ENCODE peak calls at places on chromosomes 2 and 18, in nine cellular contexts. One of them, this sample, is unnamed.

GRCh38 chr2:168336786-168337388 is 89.5 kb upstream of the STK39 start:
- DNase-seq in mesothelial cell of epicardium: no peak
- DNase-seq in NCI-H2081: peak
- DNase-seq in kidney epithelial cell: no peak
- DNase-seq in astrocyte of the hippocampus: peak
- DNase-seq in GM18507: no peak
- DNase-seq in effector CD4-positive, alpha-beta T cell: peak
- DNase-seq in MM.1S: peak
- DNase-seq in kidney tubule cell: peak
- DNase-seq in this sample: peak

GRCh38 chr2:189505412-189505953 is 64.2 kb downstream of the WDR75 start:
- DNase-seq in mesothelial cell of epicardium: no peak
- DNase-seq in NCI-H2081: no peak
- DNase-seq in kidney epithelial cell: no peak
- DNase-seq in astrocyte of the hippocampus: no peak
- DNase-seq in GM18507: no peak
- DNase-seq in effector CD4-positive, alpha-beta T cell: no peak
- DNase-seq in MM.1S: no peak
- DNase-seq in kidney tubule cell: no peak
- DNase-seq in this sample: no peak

GRCh38 chr2:218043701-218044109 is 25.3 kb upstream of the RUFY4 start:
- DNase-seq in mesothelial cell of epicardium: no peak
- DNase-seq in NCI-H2081: no peak
- DNase-seq in kidney epithelial cell: no peak
- DNase-seq in astrocyte of the hippocampus: no peak
- DNase-seq in GM18507: no peak
- DNase-seq in effector CD4-positive, alpha-beta T cell: no peak
- DNase-seq in MM.1S: no peak
- DNase-seq in kidney tubule cell: no peak
- DNase-seq in this sample: no peak

GRCh38 chr2:128370468-128371247 is 52.0 kb upstream of the HS6ST1 start:
- DNase-seq in mesothelial cell of epicardium: no peak
- DNase-seq in NCI-H2081: no peak
- DNase-seq in kidney epithelial cell: no peak
- DNase-seq in astrocyte of the hippocampus: no peak
- DNase-seq in GM18507: no peak
- DNase-seq in effector CD4-positive, alpha-beta T cell: no peak
- DNase-seq in MM.1S: no peak
- DNase-seq in kidney tubule cell: peak
- DNase-seq in this sample: no peak

GRCh38 chr2:9085353-9085752 is 81.9 kb upstream of the MBOAT2 start:
- DNase-seq in mesothelial cell of epicardium: no peak
- DNase-seq in NCI-H2081: no peak
- DNase-seq in kidney epithelial cell: no peak
- DNase-seq in astrocyte of the hippocampus: no peak
- DNase-seq in GM18507: no peak
- DNase-seq in effector CD4-positive, alpha-beta T cell: no peak
- DNase-seq in MM.1S: no peak
- DNase-seq in kidney tubule cell: no peak
- DNase-seq in this sample: no peak

GRCh38 chr2:89849731-89850130 is 1158.3 kb downstream of the RPIA start:
- DNase-seq in mesothelial cell of epicardium: no peak
- DNase-seq in NCI-H2081: no peak
- DNase-seq in kidney epithelial cell: no peak
- DNase-seq in astrocyte of the hippocampus: no peak
- DNase-seq in GM18507: no peak
- DNase-seq in effector CD4-positive, alpha-beta T cell: no peak
- DNase-seq in MM.1S: no peak
- DNase-seq in kidney tubule cell: no peak
- DNase-seq in this sample: no peak

GRCh38 chr2:156538083-156538504 is 101.9 kb downstream of the GPD2 start:
- DNase-seq in mesothelial cell of epicardium: no peak
- DNase-seq in NCI-H2081: no peak
- DNase-seq in kidney epithelial cell: no peak
- DNase-seq in astrocyte of the hippocampus: peak
- DNase-seq in GM18507: peak
- DNase-seq in effector CD4-positive, alpha-beta T cell: no peak
- DNase-seq in MM.1S: no peak
- DNase-seq in kidney tubule cell: peak
- DNase-seq in this sample: no peak

GRCh38 chr2:176556383-176556782 is 287.1 kb downstream of the MTX2 start:
- DNase-seq in mesothelial cell of epicardium: no peak
- DNase-seq in NCI-H2081: no peak
- DNase-seq in kidney epithelial cell: no peak
- DNase-seq in astrocyte of the hippocampus: no peak
- DNase-seq in GM18507: no peak
- DNase-seq in effector CD4-positive, alpha-beta T cell: no peak
- DNase-seq in MM.1S: no peak
- DNase-seq in kidney tubule cell: no peak
- DNase-seq in this sample: no peak

GRCh38 chr2:165067958-165068612 is 112.8 kb upstream of the SLC38A11 start:
- DNase-seq in mesothelial cell of epicardium: peak
- DNase-seq in NCI-H2081: peak
- DNase-seq in kidney epithelial cell: peak
- DNase-seq in astrocyte of the hippocampus: peak
- DNase-seq in GM18507: no peak
- DNase-seq in effector CD4-positive, alpha-beta T cell: no peak
- DNase-seq in MM.1S: no peak
- DNase-seq in kidney tubule cell: peak
- DNase-seq in this sample: peak

GRCh38 chr2:231373184-231373583 is 22.3 kb upstream of the B3GNT7 start:
- DNase-seq in mesothelial cell of epicardium: no peak
- DNase-seq in NCI-H2081: no peak
- DNase-seq in kidney epithelial cell: no peak
- DNase-seq in astrocyte of the hippocampus: no peak
- DNase-seq in GM18507: no peak
- DNase-seq in effector CD4-positive, alpha-beta T cell: no peak
- DNase-seq in MM.1S: no peak
- DNase-seq in kidney tubule cell: no peak
- DNase-seq in this sample: no peak

GRCh38 chr2:86335865-86336321 is 1.5 kb downstream of the REEP1 start:
- DNase-seq in mesothelial cell of epicardium: no peak
- DNase-seq in NCI-H2081: no peak
- DNase-seq in kidney epithelial cell: no peak
- DNase-seq in astrocyte of the hippocampus: no peak
- DNase-seq in GM18507: no peak
- DNase-seq in effector CD4-positive, alpha-beta T cell: no peak
- DNase-seq in MM.1S: no peak
- DNase-seq in kidney tubule cell: no peak
- DNase-seq in this sample: no peak

GRCh38 chr18:74453642-74454198 is 3.4 kb downstream of the DIPK1C start:
- DNase-seq in mesothelial cell of epicardium: peak
- DNase-seq in NCI-H2081: no peak
- DNase-seq in kidney epithelial cell: no peak
- DNase-seq in astrocyte of the hippocampus: no peak
- DNase-seq in GM18507: no peak
- DNase-seq in effector CD4-positive, alpha-beta T cell: no peak
- DNase-seq in MM.1S: no peak
- DNase-seq in kidney tubule cell: no peak
- DNase-seq in this sample: no peak

GRCh38 chr2:47221039-47221438 is 65.9 kb upstream of the STPG4 start:
- DNase-seq in mesothelial cell of epicardium: no peak
- DNase-seq in NCI-H2081: no peak
- DNase-seq in kidney epithelial cell: no peak
- DNase-seq in astrocyte of the hippocampus: peak
- DNase-seq in GM18507: no peak
- DNase-seq in effector CD4-positive, alpha-beta T cell: no peak
- DNase-seq in MM.1S: no peak
- DNase-seq in kidney tubule cell: peak
- DNase-seq in this sample: no peak

GRCh38 chr2:174686430-174686829 is 77.8 kb downstream of the CHRNA1 start:
- DNase-seq in mesothelial cell of epicardium: no peak
- DNase-seq in NCI-H2081: no peak
- DNase-seq in kidney epithelial cell: no peak
- DNase-seq in astrocyte of the hippocampus: peak
- DNase-seq in GM18507: no peak
- DNase-seq in effector CD4-positive, alpha-beta T cell: no peak
- DNase-seq in MM.1S: no peak
- DNase-seq in kidney tubule cell: peak
- DNase-seq in this sample: no peak

GRCh38 chr2:159003555-159003954 is 35.1 kb downstream of the TANC1 start:
- DNase-seq in mesothelial cell of epicardium: no peak
- DNase-seq in NCI-H2081: no peak
- DNase-seq in kidney epithelial cell: no peak
- DNase-seq in astrocyte of the hippocampus: no peak
- DNase-seq in GM18507: no peak
- DNase-seq in effector CD4-positive, alpha-beta T cell: no peak
- DNase-seq in MM.1S: no peak
- DNase-seq in kidney tubule cell: no peak
- DNase-seq in this sample: no peak

GRCh38 chr2:15074319-15074718 is 441.8 kb downstream of the LRATD1 start:
- DNase-seq in mesothelial cell of epicardium: no peak
- DNase-seq in NCI-H2081: no peak
- DNase-seq in kidney epithelial cell: no peak
- DNase-seq in astrocyte of the hippocampus: no peak
- DNase-seq in GM18507: no peak
- DNase-seq in effector CD4-positive, alpha-beta T cell: no peak
- DNase-seq in MM.1S: no peak
- DNase-seq in kidney tubule cell: no peak
- DNase-seq in this sample: no peak

GRCh38 chr18:31209041-31209440 is 46.4 kb upstream of the DSC1 start:
- DNase-seq in mesothelial cell of epicardium: no peak
- DNase-seq in NCI-H2081: no peak
- DNase-seq in kidney epithelial cell: no peak
- DNase-seq in astrocyte of the hippocampus: no peak
- DNase-seq in GM18507: no peak
- DNase-seq in effector CD4-positive, alpha-beta T cell: no peak
- DNase-seq in MM.1S: no peak
- DNase-seq in kidney tubule cell: peak
- DNase-seq in this sample: no peak

GRCh38 chr2:26910176-26910575 is 60.3 kb upstream of the MAPRE3 start:
- DNase-seq in mesothelial cell of epicardium: no peak
- DNase-seq in NCI-H2081: no peak
- DNase-seq in kidney epithelial cell: no peak
- DNase-seq in astrocyte of the hippocampus: no peak
- DNase-seq in GM18507: no peak
- DNase-seq in effector CD4-positive, alpha-beta T cell: no peak
- DNase-seq in MM.1S: no peak
- DNase-seq in kidney tubule cell: no peak
- DNase-seq in this sample: no peak

GRCh38 chr2:192969055-192969454 is 774.3 kb upstream of the TMEFF2 start:
- DNase-seq in mesothelial cell of epicardium: no peak
- DNase-seq in NCI-H2081: no peak
- DNase-seq in kidney epithelial cell: no peak
- DNase-seq in astrocyte of the hippocampus: no peak
- DNase-seq in GM18507: no peak
- DNase-seq in effector CD4-positive, alpha-beta T cell: no peak
- DNase-seq in MM.1S: no peak
- DNase-seq in kidney tubule cell: no peak
- DNase-seq in this sample: no peak

GRCh38 chr18:35432565-35433001 is 55.4 kb upstream of the ZNF396 start:
- DNase-seq in mesothelial cell of epicardium: no peak
- DNase-seq in NCI-H2081: no peak
- DNase-seq in kidney epithelial cell: no peak
- DNase-seq in astrocyte of the hippocampus: peak
- DNase-seq in GM18507: no peak
- DNase-seq in effector CD4-positive, alpha-beta T cell: no peak
- DNase-seq in MM.1S: no peak
- DNase-seq in kidney tubule cell: no peak
- DNase-seq in this sample: no peak

GRCh38 chr2:73901143-73901542 is 8.3 kb downstream of the ACTG2 start:
- DNase-seq in mesothelial cell of epicardium: no peak
- DNase-seq in NCI-H2081: no peak
- DNase-seq in kidney epithelial cell: no peak
- DNase-seq in astrocyte of the hippocampus: no peak
- DNase-seq in GM18507: no peak
- DNase-seq in effector CD4-positive, alpha-beta T cell: no peak
- DNase-seq in MM.1S: no peak
- DNase-seq in kidney tubule cell: no peak
- DNase-seq in this sample: no peak

GRCh38 chr2:107264184-107264583 is 378.2 kb upstream of the ST6GAL2 start:
- DNase-seq in mesothelial cell of epicardium: no peak
- DNase-seq in NCI-H2081: no peak
- DNase-seq in kidney epithelial cell: no peak
- DNase-seq in astrocyte of the hippocampus: no peak
- DNase-seq in GM18507: no peak
- DNase-seq in effector CD4-positive, alpha-beta T cell: no peak
- DNase-seq in MM.1S: no peak
- DNase-seq in kidney tubule cell: no peak
- DNase-seq in this sample: no peak

GRCh38 chr2:23376075-23376474 is 8.9 kb upstream of the KLHL29 start:
- DNase-seq in mesothelial cell of epicardium: no peak
- DNase-seq in NCI-H2081: no peak
- DNase-seq in kidney epithelial cell: no peak
- DNase-seq in astrocyte of the hippocampus: no peak
- DNase-seq in GM18507: no peak
- DNase-seq in effector CD4-positive, alpha-beta T cell: no peak
- DNase-seq in MM.1S: no peak
- DNase-seq in kidney tubule cell: no peak
- DNase-seq in this sample: no peak

GRCh38 chr2:23624378-23624777 is 239.4 kb downstream of the KLHL29 start:
- DNase-seq in mesothelial cell of epicardium: no peak
- DNase-seq in NCI-H2081: no peak
- DNase-seq in kidney epithelial cell: no peak
- DNase-seq in astrocyte of the hippocampus: no peak
- DNase-seq in GM18507: peak
- DNase-seq in effector CD4-positive, alpha-beta T cell: no peak
- DNase-seq in MM.1S: no peak
- DNase-seq in kidney tubule cell: no peak
- DNase-seq in this sample: no peak

GRCh38 chr2:149908731-149909690 is 321.4 kb upstream of the MMADHC start:
- DNase-seq in mesothelial cell of epicardium: no peak
- DNase-seq in NCI-H2081: peak
- DNase-seq in kidney epithelial cell: no peak
- DNase-seq in astrocyte of the hippocampus: peak
- DNase-seq in GM18507: no peak
- DNase-seq in effector CD4-positive, alpha-beta T cell: no peak
- DNase-seq in MM.1S: no peak
- DNase-seq in kidney tubule cell: no peak
- DNase-seq in this sample: peak

GRCh38 chr2:143559202-143559601 is 430.0 kb downstream of the ARHGAP15 start:
- DNase-seq in mesothelial cell of epicardium: no peak
- DNase-seq in NCI-H2081: no peak
- DNase-seq in kidney epithelial cell: no peak
- DNase-seq in astrocyte of the hippocampus: no peak
- DNase-seq in GM18507: no peak
- DNase-seq in effector CD4-positive, alpha-beta T cell: no peak
- DNase-seq in MM.1S: no peak
- DNase-seq in kidney tubule cell: no peak
- DNase-seq in this sample: no peak

GRCh38 chr2:117127680-117128079 is 686.8 kb upstream of the DDX18 start:
- DNase-seq in mesothelial cell of epicardium: no peak
- DNase-seq in NCI-H2081: no peak
- DNase-seq in kidney epithelial cell: peak
- DNase-seq in astrocyte of the hippocampus: peak
- DNase-seq in GM18507: no peak
- DNase-seq in effector CD4-positive, alpha-beta T cell: no peak
- DNase-seq in MM.1S: no peak
- DNase-seq in kidney tubule cell: peak
- DNase-seq in this sample: no peak

GRCh38 chr2:9857814-9858729 is 14.8 kb downstream of the TAF1B start:
- DNase-seq in mesothelial cell of epicardium: no peak
- DNase-seq in NCI-H2081: no peak
- DNase-seq in kidney epithelial cell: no peak
- DNase-seq in astrocyte of the hippocampus: no peak
- DNase-seq in GM18507: no peak
- DNase-seq in effector CD4-positive, alpha-beta T cell: no peak
- DNase-seq in MM.1S: no peak
- DNase-seq in kidney tubule cell: no peak
- DNase-seq in this sample: no peak

GRCh38 chr2:58099097-58099769 is 52.6 kb downstream of the VRK2 start:
- DNase-seq in mesothelial cell of epicardium: no peak
- DNase-seq in NCI-H2081: no peak
- DNase-seq in kidney epithelial cell: no peak
- DNase-seq in astrocyte of the hippocampus: no peak
- DNase-seq in GM18507: no peak
- DNase-seq in effector CD4-positive, alpha-beta T cell: no peak
- DNase-seq in MM.1S: no peak
- DNase-seq in kidney tubule cell: no peak
- DNase-seq in this sample: no peak

GRCh38 chr2:238409341-238410200 is 17.2 kb upstream of the ASB1 start:
- DNase-seq in mesothelial cell of epicardium: no peak
- DNase-seq in NCI-H2081: no peak
- DNase-seq in kidney epithelial cell: no peak
- DNase-seq in astrocyte of the hippocampus: no peak
- DNase-seq in GM18507: no peak
- DNase-seq in effector CD4-positive, alpha-beta T cell: no peak
- DNase-seq in MM.1S: no peak
- DNase-seq in kidney tubule cell: no peak
- DNase-seq in this sample: no peak